ENCODE peak calls at places on chromosomes 12 and 14, in four cellular contexts. J is GM12878, D is K562, K is WTC11. R is an unnamed sample.

GRCh38 chr14:67883717-67884116 is 64.1 kb downstream of the RAD51B start:
- DNase-seq in J (no peak), D (no peak), K (no peak), R (no peak)

GRCh38 chr12:93989913-93990312 is 158.5 kb upstream of the PLXNC1 start:
- DNase-seq in J (no peak), D (no peak), K (no peak), R (no peak)

GRCh38 chr12:70178038-70178437 is 65.2 kb upstream of the CNOT2 start:
- DNase-seq in J (no peak), D (no peak), K (no peak), R (no peak)

GRCh38 chr14:24839617-24840203 is 205.7 kb upstream of the GZMB start:
- DNase-seq in J (no peak), D (no peak), K (no peak), R (peak)

GRCh38 chr14:39956372-39956771 is 524.1 kb upstream of the FBXO33 start:
- DNase-seq in J (no peak), D (no peak), K (no peak), R (no peak)

GRCh38 chr12:121668750-121669524 is 517 bp downstream of the MORN3 start:
- DNase-seq in J (no peak), D (peak), K (peak), R (peak)

GRCh38 chr12:93616584-93617101 is 44.2 kb downstream of the SOCS2 start:
- DNase-seq in J (no peak), D (no peak), K (peak), R (no peak)

GRCh38 chr12:78799679-78800078 is 64.9 kb upstream of the SYT1 start:
- DNase-seq in J (no peak), D (no peak), K (no peak), R (no peak)

GRCh38 chr12:46303039-46303666 is 34.3 kb upstream of the SLC38A1 start:
- DNase-seq in J (peak), D (peak), K (peak), R (peak)

GRCh38 chr14:97382616-97383226 is 585.5 kb downstream of the VRK1 start:
- DNase-seq in J (peak), D (no peak), K (no peak), R (no peak)

GRCh38 chr14:100325231-100325632 is 2.1 kb downstream of the SLC25A47 start:
- DNase-seq in J (no peak), D (no peak), K (no peak), R (no peak)

DNA sequence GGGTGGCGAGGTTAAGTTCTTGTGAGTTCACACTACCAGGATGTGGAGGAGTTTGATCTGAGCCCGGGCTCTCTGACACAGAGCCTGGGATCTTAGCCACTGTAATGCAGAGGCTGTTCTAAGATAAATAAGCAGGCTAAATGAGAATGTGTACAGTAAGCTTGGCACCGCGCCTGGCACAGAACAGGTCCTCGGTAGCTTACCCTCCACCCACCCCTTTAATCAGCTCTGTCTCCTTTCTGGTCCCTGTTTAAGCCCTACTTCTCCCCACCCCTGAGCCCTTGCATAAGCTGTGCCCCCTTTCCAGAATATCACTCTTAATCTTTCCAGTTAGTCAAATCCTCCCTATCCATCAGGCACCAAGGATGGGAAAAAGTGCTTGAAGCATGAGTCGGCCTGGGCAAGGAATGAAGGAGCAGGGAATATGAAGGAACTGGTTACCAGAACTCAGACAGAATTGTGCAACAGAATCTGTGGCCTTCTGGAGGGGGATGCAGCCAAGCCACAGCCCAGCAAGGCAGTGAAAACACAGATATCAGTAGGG is 32.8 kb upstream of the CMKLR1 start:
- DNase-seq in J (no peak), D (no peak), K (no peak), R (no peak)
- TF ChIP-seq SP1 in J (no peak), D (no peak), K (no peak), R (no peak)

GRCh38 chr14:64088647-64088964 is 205.6 kb downstream of the ESR2 start:
- DNase-seq in J (no peak), D (no peak), K (no peak), R (no peak)

GRCh38 chr14:64092940-64093339 is 201.2 kb downstream of the ESR2 start:
- DNase-seq in J (no peak), D (no peak), K (no peak), R (no peak)

GRCh38 chr14:64092338-64092737 is 201.8 kb downstream of the ESR2 start:
- DNase-seq in J (no peak), D (no peak), K (no peak), R (no peak)

GRCh38 chr14:64091217-64091616 is 203.0 kb downstream of the ESR2 start:
- DNase-seq in J (no peak), D (no peak), K (no peak), R (no peak)

DNA sequence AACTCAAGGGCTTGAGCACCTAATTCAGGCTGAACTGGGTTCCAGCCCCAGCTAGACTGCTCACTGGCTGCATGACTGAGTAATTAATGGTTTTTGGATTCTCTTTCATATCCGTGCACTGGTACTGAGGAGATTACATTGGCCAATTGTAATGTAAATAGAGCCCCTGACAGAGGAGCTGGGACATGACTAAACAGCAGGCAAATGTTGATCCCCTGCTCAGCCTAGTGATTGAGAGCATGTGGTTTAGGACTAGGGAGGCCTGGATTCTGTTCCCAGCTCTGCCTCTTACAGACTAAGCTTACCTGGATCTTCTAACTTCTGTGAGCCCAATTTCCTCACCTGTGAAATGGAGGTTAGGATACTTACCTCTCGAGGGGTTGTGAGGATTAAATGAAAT is 204.3 kb downstream of the ESR2 start:
- DNase-seq in J (no peak), D (no peak), K (peak), R (no peak)
- TF ChIP-seq SP1 in J (no peak), D (no peak), K (no peak), R (no peak)

DNA sequence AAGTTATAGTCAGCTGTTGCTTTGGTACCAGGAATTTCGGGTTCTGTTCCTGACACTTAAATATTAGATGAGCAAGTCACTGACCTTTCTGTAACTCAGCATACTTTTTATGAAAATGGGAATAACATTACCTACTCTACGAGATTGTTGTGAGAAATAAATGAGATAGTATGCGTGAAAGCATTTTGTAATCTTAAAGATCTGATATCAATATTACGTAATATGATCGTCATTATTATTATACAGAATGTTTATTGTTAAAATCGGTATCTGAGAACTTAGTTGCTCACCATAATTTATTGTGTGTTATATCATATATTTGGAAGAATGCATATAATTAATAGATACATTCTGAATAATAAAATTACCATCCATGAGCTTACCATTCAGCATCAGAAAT is 6.1 kb upstream of the NECAP1 start:
- DNase-seq in J (no peak), D (no peak), K (no peak), R (no peak)
- TF ChIP-seq SP1 in J (no peak), D (no peak), K (no peak), R (no peak)

DNA sequence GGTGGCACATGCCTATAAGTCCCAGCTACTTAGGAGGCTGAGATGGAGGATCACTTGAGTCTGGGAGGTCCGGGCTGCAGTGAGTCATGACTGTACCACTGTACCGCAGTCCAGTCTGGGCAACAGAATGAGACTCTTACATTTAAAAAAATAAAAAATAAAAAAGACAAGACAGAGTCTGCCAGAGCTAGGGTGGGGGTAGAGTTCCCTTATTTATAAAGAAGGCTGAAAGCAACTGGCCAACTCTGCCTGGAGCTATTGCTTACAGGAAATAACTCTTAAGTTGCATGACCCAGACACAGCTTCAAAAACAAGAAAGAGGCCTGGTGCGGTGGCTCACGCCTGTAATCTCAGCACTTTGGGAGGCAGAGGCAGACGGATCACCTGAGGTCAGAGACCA is 31.5 kb downstream of the NUMB start:
- DNase-seq in J (no peak), D (no peak), K (no peak), R (no peak)
- TF ChIP-seq SP1 in J (no peak), D (no peak), K (no peak), R (no peak)

GRCh38 chr14:55103005-55103640 is 25.9 kb upstream of the LGALS3 start:
- DNase-seq in J (peak), D (peak), K (peak), R (peak)
- TF ChIP-seq SP1 in J (peak), D (no peak), K (no peak), R (peak)

GRCh38 chr14:75399819-75400678 is 27.8 kb upstream of the JDP2 start:
- DNase-seq in J (no peak), D (no peak), K (no peak), R (no peak)
- TF ChIP-seq SP1 in J (no peak), D (no peak), K (no peak), R (no peak)

GRCh38 chr12:132506328-132506727 is 16.4 kb downstream of the FBRSL1 start:
- DNase-seq in J (no peak), D (no peak), K (no peak), R (no peak)
- TF ChIP-seq SP1 in J (no peak), D (no peak), K (no peak), R (no peak)

DNA sequence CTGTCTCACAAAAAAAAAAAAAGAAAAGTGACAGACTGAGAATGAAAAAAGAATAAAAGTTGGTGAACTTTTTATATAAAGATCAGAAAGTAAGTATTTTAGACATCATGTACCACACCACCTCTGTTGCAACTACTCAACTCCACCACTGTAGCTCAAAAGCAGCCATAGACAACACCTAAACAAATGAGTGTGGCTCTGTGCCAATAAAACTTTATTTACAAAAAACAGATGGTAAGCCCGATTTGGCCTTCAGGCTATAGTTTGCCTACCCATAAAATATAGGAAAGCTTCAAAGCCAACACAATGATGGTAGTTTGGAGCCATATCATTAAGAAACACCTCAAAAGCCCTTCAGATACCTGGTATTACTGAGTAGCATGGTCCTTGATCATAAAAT is 154.5 kb upstream of the FOXN3 start:
- DNase-seq in J (no peak), D (no peak), K (no peak), R (no peak)
- TF ChIP-seq SP1 in J (no peak), D (no peak), K (no peak), R (no peak)

DNA sequence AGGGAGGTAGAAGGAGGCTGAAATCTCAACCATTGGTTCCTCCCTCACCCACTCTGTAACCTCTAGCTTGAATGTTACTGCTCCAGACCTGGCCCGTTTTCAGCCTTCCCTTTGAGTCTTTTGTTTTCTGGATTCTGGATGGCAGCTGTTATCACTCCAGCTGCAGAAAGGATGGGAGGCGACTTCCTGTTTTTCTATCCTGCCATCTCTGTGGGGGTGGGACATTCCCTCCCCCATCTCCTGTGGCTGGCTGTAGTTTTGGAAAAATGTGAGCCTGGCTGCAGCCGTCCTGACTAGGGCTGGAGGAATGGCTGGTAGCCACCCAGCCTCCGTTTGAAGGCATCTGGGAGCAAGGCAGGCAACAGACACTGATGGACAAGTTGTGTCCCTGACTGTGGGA is 2.9 kb upstream of the PPFIBP1 start:
- DNase-seq in J (no peak), D (peak), K (peak), R (no peak)
- TF ChIP-seq SP1 in J (no peak), D (no peak), K (no peak), R (no peak)

DNA sequence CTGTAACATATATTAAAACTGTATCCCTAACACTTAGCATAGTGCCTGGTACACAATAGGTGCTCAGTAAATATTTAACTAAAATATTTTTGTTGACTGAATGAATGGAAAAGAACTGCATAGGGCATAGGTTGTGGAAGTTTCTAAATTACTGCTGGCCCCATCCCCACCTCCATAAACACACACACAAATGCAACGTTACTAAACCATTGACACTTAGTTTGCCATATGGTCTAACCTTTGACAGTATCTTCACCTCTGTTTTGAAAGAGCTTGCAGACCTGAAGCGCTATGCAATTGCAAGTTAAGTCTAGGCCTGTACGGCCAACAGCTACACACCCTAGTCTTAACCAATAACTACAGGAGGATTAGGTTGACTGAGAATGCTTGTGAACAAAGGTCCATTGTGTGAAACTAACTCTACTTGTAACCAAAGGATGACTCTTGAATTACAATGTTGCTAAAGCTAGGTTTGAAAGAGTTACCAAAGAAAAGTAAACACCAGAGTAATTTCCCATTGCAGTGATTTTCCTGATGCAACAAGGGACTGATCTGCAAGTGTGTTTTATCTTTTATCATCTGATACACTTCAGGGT is 924 bp upstream of the MANSC1 start:
- DNase-seq in J (no peak), D (no peak), K (no peak), R (peak)
- TF ChIP-seq SP1 in J (no peak), D (no peak), K (no peak), R (no peak)